ENCODE peak calls at places on chromosomes 12 and 14, in nine cellular contexts. X is OCI-LY7, W is AG09309, V is left lung, C is endothelial cell, E is sigmoid colon, Q is fibroblast of lung, O is endodermal cell, P is GM10248. G is an unnamed sample.

GRCh38 chr14:75417674-75418073 is 10.1 kb upstream of the JDP2 start:
- DNase-seq in X (no peak), W (peak), V (no peak), C (no peak), E (no peak), Q (peak), O (no peak), P (no peak), G (no peak)

GRCh38 chr12:11656550-11656949 is 7.1 kb downstream of the ETV6 start:
- DNase-seq in X (no peak), W (no peak), V (no peak), C (no peak), E (no peak), Q (no peak), O (peak), P (no peak), G (no peak)

GRCh38 chr14:103385994-103386491 is 828 bp downstream of the MARK3 start:
- DNase-seq in X (peak), W (no peak), V (peak), C (peak), E (peak), Q (no peak), O (no peak), P (no peak), G (peak)

GRCh38 chr14:22622220-22622619 is 21.9 kb downstream of the OR6J1 start:
- DNase-seq in X (no peak), W (no peak), V (no peak), C (no peak), E (no peak), Q (peak), O (no peak), P (no peak), G (no peak)

GRCh38 chr12:68915055-68915454 is 17.9 kb downstream of the CPM start:
- DNase-seq in X (no peak), W (peak), V (no peak), C (no peak), E (no peak), Q (peak), O (no peak), P (no peak), G (no peak)

GRCh38 chr12:93591137-93591868 is 18.8 kb downstream of the SOCS2 start:
- DNase-seq in X (peak), W (peak), V (peak), C (peak), E (peak), Q (peak), O (peak), P (peak), G (peak)

GRCh38 chr14:70857499-70857895 is 48.2 kb upstream of the MAP3K9 start:
- DNase-seq in X (no peak), W (no peak), V (no peak), C (no peak), E (no peak), Q (no peak), O (peak), P (no peak), G (no peak)

GRCh38 chr12:105369014-105369413 is 38.5 kb downstream of the C12orf75 start:
- DNase-seq in X (no peak), W (peak), V (no peak), C (no peak), E (no peak), Q (peak), O (no peak), P (no peak), G (no peak)

GRCh38 chr14:87097021-87097420 is 896.0 kb downstream of the GALC start:
- DNase-seq in X (no peak), W (no peak), V (no peak), C (no peak), E (no peak), Q (peak), O (no peak), P (no peak), G (no peak)

GRCh38 chr12:68750506-68750905 is 4.5 kb downstream of the SLC35E3 start:
- DNase-seq in X (peak), W (no peak), V (no peak), C (no peak), E (no peak), Q (no peak), O (peak), P (no peak), G (no peak)

GRCh38 chr14:74140374-74140850 is 55.7 kb downstream of the LIN52 start:
- DNase-seq in X (peak), W (no peak), V (no peak), C (no peak), E (peak), Q (peak), O (no peak), P (no peak), G (no peak)

GRCh38 chr14:68819260-68819691 is 26.4 kb upstream of the ZFP36L1 start:
- DNase-seq in X (no peak), W (no peak), V (peak), C (no peak), E (peak), Q (peak), O (peak), P (no peak), G (no peak)

DNA sequence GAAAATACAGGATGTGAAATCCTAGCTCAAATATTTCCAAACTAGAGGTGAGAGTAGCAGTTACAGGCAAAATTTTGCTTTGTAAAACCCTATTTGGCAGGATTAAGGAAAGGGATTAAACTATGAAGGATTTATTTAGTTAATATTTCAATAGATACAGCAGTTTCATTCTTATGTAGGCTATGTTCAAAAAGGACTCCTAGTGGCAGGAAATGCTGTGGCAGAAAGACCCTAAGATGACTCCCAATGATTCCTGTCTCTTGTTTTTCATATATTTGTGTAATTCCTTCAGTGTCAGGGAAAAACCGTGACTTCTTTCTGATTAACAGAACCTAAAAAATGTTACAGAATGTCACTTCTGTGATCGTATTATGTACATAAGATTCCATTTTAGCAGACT is 299.5 kb upstream of the RPL10L start:
- DNase-seq in X (no peak), W (no peak), V (no peak), C (no peak), E (no peak), Q (no peak), O (no peak), P (no peak), G (no peak)
- TF ChIP-seq CTCF in X (no peak), W (no peak), V (no peak), C (peak), E (no peak), Q (no peak), O (peak), P (no peak), G (no peak)

GRCh38 chr12:21613931-21614330 is 9.3 kb upstream of the GYS2 start:
- DNase-seq in X (no peak), W (no peak), V (no peak), C (no peak), E (no peak), Q (peak), O (no peak), P (no peak), G (no peak)
- TF ChIP-seq CTCF in X (no peak), W (no peak), V (no peak), C (peak), E (no peak), Q (peak), O (peak), P (no peak), G (peak)

GRCh38 chr12:112170376-112170775 is 45.0 kb downstream of the TRAFD1 start:
- DNase-seq in X (peak), W (no peak), V (no peak), C (peak), E (no peak), Q (no peak), O (peak), P (peak), G (no peak)
- TF ChIP-seq CTCF in X (peak), W (peak), V (no peak), C (peak), E (peak), Q (peak), O (peak), P (peak), G (peak)

GRCh38 chr14:106491851-106492250 is 965.5 kb downstream of the TMEM121 start:
- DNase-seq in X (peak), W (no peak), V (peak), C (no peak), E (no peak), Q (no peak), O (peak), P (no peak), G (no peak)
- TF ChIP-seq CTCF in X (peak), W (peak), V (no peak), C (peak), E (no peak), Q (no peak), O (peak), P (peak), G (peak)

GRCh38 chr12:124733086-124733485 is 130.6 kb downstream of the SCARB1 start:
- DNase-seq in X (no peak), W (no peak), V (peak), C (no peak), E (no peak), Q (no peak), O (no peak), P (no peak), G (no peak)

GRCh38 chr12:124730455-124730932 is 133.2 kb downstream of the SCARB1 start:
- DNase-seq in X (no peak), W (no peak), V (no peak), C (no peak), E (peak), Q (peak), O (no peak), P (no peak), G (no peak)

GRCh38 chr12:124734224-124734788 is 129.4 kb downstream of the SCARB1 start:
- DNase-seq in X (no peak), W (no peak), V (peak), C (peak), E (no peak), Q (peak), O (peak), P (no peak), G (peak)

GRCh38 chr12:124731869-124732268 is 131.8 kb downstream of the SCARB1 start:
- DNase-seq in X (no peak), W (no peak), V (no peak), C (no peak), E (no peak), Q (no peak), O (no peak), P (no peak), G (no peak)

GRCh38 chr12:124732275-124733075 is 131.2 kb downstream of the SCARB1 start:
- DNase-seq in X (no peak), W (no peak), V (peak), C (no peak), E (no peak), Q (no peak), O (peak), P (no peak), G (no peak)
- TF ChIP-seq CTCF in X (no peak), W (peak), V (no peak), C (no peak), E (no peak), Q (no peak), O (no peak), P (no peak), G (no peak)

DNA sequence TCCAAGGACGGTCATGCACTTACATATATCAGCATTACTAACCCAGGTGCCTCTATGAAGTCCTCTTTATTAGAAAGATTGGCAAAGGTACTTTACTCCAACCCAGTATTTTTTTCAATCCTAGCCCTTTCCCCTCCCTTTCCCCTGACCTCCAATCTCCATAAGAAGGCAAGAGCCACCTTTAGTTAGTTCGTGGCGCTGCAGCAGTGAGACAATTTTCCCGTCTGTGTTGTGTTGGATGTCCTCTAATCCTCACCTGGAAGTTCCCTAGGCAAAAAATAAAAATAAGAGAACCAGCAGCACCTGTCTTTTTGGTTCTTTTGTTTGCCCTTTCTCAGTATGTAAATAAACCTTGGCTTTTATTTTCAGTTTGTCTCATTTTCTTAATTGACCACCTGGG is 439.6 kb upstream of the LRFN5 start:
- DNase-seq in X (no peak), W (no peak), V (no peak), C (no peak), E (no peak), Q (no peak), O (peak), P (no peak), G (no peak)
- TF ChIP-seq CTCF in X (no peak), W (no peak), V (no peak), C (no peak), E (no peak), Q (no peak), O (peak), P (no peak), G (no peak)